ENCODE peak calls at places on chromosomes 7 and 10, in ten cellular contexts. E is MM.1S; R is Panc1; D is AG04450; A is fibroblast of lung; J is CD8-positive, alpha-beta memory T cell; V is breast epithelium; Q is DND-41; M is left ventricle myocardium inferior; B is CD8-positive, alpha-beta T cell. Y is an unnamed sample.

GRCh38 chr7:115679976-115680375 is 350.6 kb downstream of the TFEC start:
- DNase-seq in B (no peak), V (no peak), J (no peak), M (no peak), E (peak), R (peak), D (no peak), A (peak), Q (peak), Y (no peak)

GRCh38 chr7:32290015-32290414 is 200.2 kb downstream of the LSM5 start:
- DNase-seq in D (no peak), R (no peak), B (no peak), J (no peak), M (peak), A (no peak), V (no peak), Q (no peak), E (no peak), Y (no peak)

GRCh38 chr7:73879977-73880681 is 19.2 kb downstream of the TMEM270 start:
- DNase-seq in D (no peak), Q (no peak), A (peak), V (no peak), B (no peak), J (no peak), M (peak), R (no peak), E (no peak), Y (no peak)

GRCh38 chr7:9302436-9302835 is 869.0 kb downstream of the NXPH1 start:
- DNase-seq in D (no peak), J (no peak), V (no peak), M (no peak), R (no peak), A (no peak), Q (no peak), B (no peak), E (no peak), Y (no peak)

GRCh38 chr7:66682350-66683093 is 53.8 kb downstream of the KCTD7 start:
- DNase-seq in B (no peak), D (no peak), E (no peak), M (no peak), Q (no peak), J (no peak), R (no peak), A (no peak), V (no peak), Y (peak)

GRCh38 chr7:17947606-17948005 is 7.3 kb upstream of the SNX13 start:
- DNase-seq in D (no peak), Q (no peak), V (no peak), A (no peak), E (no peak), R (no peak), M (no peak), J (no peak), B (no peak), Y (no peak)

GRCh38 chr7:8290645-8291308 is 28.8 kb upstream of the ICA1 start:
- DNase-seq in A (no peak), Q (no peak), B (no peak), V (no peak), M (no peak), J (no peak), E (no peak), D (no peak), R (no peak), Y (no peak)

GRCh38 chr10:95474228-95475002 is 86.8 kb downstream of the SORBS1 start:
- DNase-seq in V (no peak), Q (no peak), M (no peak), B (no peak), J (no peak), R (no peak), D (no peak), A (peak), E (no peak), Y (no peak)

GRCh38 chr7:144513332-144513731 is 109.8 kb upstream of the NOBOX start:
- DNase-seq in D (no peak), A (peak), M (no peak), R (peak), E (peak), Q (no peak), B (no peak), V (no peak), J (no peak), Y (no peak)

GRCh38 chr10:24897326-24897926 is 55.0 kb downstream of the PRTFDC1 start:
- DNase-seq in B (no peak), J (no peak), V (no peak), D (no peak), R (no peak), Q (no peak), E (no peak), M (no peak), A (peak), Y (no peak)

GRCh38 chr10:70693619-70694286 is 21.4 kb downstream of the ADAMTS14 start:
- DNase-seq in D (peak), J (no peak), R (no peak), B (no peak), V (no peak), Q (no peak), A (peak), E (no peak), M (peak), Y (no peak)

GRCh38 chr10:71980181-71981023 is 16.2 kb downstream of the CHST3 start:
- DNase-seq in B (no peak), Q (no peak), E (no peak), A (no peak), V (peak), R (no peak), M (no peak), J (no peak), D (no peak), Y (no peak)

GRCh38 chr7:18038391-18038790 is 10.7 kb upstream of the PRPS1L1 start:
- DNase-seq in Q (no peak), V (no peak), J (no peak), D (no peak), A (peak), E (no peak), R (no peak), B (no peak), M (no peak), Y (no peak)

GRCh38 chr7:108415821-108416536 is 40.3 kb downstream of the NRCAM start:
- DNase-seq in E (peak), D (no peak), A (peak), Q (peak), V (no peak), M (no peak), J (no peak), R (no peak), B (no peak), Y (no peak)

GRCh38 chr7:117173001-117173400 is 149.9 kb downstream of the WNT2 start:
- DNase-seq in A (no peak), J (no peak), D (no peak), V (no peak), R (no peak), B (no peak), Q (no peak), M (no peak), E (no peak), Y (no peak)

GRCh38 chr7:156014201-156014600 is 201.9 kb upstream of the SHH start:
- DNase-seq in V (no peak), R (no peak), Q (no peak), J (no peak), M (no peak), B (no peak), A (no peak), D (no peak), E (peak), Y (no peak)

GRCh38 chr7:55362927-55363326 is 2.2 kb upstream of the LANCL2 start:
- DNase-seq in A (no peak), J (no peak), R (no peak), Q (no peak), D (no peak), M (no peak), B (no peak), V (no peak), E (no peak), Y (no peak)

GRCh38 chr10:43252166-43252784 is 14.6 kb downstream of the RASGEF1A start:
- DNase-seq in M (no peak), A (no peak), E (no peak), Q (no peak), B (peak), J (no peak), D (no peak), V (peak), R (no peak), Y (no peak)

GRCh38 chr7:32116436-32116835 is 46.2 kb upstream of the PDE1C start:
- DNase-seq in A (no peak), Q (no peak), E (no peak), M (no peak), B (no peak), V (no peak), J (no peak), D (no peak), R (no peak), Y (no peak)

GRCh38 chr7:150924256-150924851 is 53.8 kb downstream of the KCNH2 start:
- DNase-seq in Q (no peak), J (no peak), A (no peak), D (no peak), E (no peak), V (no peak), M (no peak), R (no peak), B (no peak), Y (no peak)

GRCh38 chr7:116167177-116167576 is 43.2 kb upstream of the TES start:
- DNase-seq in J (no peak), R (no peak), E (peak), A (no peak), M (no peak), V (no peak), D (no peak), B (no peak), Q (peak), Y (no peak)

GRCh38 chr7:45680776-45681175 is 106.6 kb downstream of the ADCY1 start:
- DNase-seq in A (no peak), M (no peak), J (no peak), Q (no peak), D (no peak), R (no peak), E (no peak), B (no peak), V (peak), Y (no peak)

GRCh38 chr10:24406809-24407483 is 198.0 kb downstream of the KIAA1217 start:
- DNase-seq in M (no peak), V (no peak), B (no peak), A (no peak), Q (no peak), J (no peak), R (no peak), D (no peak), E (no peak), Y (no peak)

GRCh38 chr7:30276203-30276900 is 8.0 kb upstream of the ZNRF2 start:
- DNase-seq in B (peak), J (peak), E (peak), D (no peak), Q (peak), A (peak), V (no peak), R (peak), M (no peak), Y (no peak)

GRCh38 chr7:81161459-81162075 is 242.7 kb upstream of the SEMA3C start:
- DNase-seq in R (no peak), J (no peak), M (no peak), Q (no peak), A (peak), B (no peak), D (peak), V (no peak), E (no peak), Y (no peak)

GRCh38 chr7:78562191-78562590 is 763.6 kb downstream of the PHTF2 start:
- DNase-seq in Q (peak), J (no peak), V (no peak), M (no peak), E (peak), D (no peak), B (no peak), A (peak), R (no peak), Y (no peak)

GRCh38 chr7:51244890-51245289 is 71.7 kb downstream of the COBL start:
- DNase-seq in A (no peak), Q (no peak), J (no peak), E (no peak), R (no peak), V (no peak), D (no peak), B (no peak), M (no peak), Y (no peak)

DNA sequence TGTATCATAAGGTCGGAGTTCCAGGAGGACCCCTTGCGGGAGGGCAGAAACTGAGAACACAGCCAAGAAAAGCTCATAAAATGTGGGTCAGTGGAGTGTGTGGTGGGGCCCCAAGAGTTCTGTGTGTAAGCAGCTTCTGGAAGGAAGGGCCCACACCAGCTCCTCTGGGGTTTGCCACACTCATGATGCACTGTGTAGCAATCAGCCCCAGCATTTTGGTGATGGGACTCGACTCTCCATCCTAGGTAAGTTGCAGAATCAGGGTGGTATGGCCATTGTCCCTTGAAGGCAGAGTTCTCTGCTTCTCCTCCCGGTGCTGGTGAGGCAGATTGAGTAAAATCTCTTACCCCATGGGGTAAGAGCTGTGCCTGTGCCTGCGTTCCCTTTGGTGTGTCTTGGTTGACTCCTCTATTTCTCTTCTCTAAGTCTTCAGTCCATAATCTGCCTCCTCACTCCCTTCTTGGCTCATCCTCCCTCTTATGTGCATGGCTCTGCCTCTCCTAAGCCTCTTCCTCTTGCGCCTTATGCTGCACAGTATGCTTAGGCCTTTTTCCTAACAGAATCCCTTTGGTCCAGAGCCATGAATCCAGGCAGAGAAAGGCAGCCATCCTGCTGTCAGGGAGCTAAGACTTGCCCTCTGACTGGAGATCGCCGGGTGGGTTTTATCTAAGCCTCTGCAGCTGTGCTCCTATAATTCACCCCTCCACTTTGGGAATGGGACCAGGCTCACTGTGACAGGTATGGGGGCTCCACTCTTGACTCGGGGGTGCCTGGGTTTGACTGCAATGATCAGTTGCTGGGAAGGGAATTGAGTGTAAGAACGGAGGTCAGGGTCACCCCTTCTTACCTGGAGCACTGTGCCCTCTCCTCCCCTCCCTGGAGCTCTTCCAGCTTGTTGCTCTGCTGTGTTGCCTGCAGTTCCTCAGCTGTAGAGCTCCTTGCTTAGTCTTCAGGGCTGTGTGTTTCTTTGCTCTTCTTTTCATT is 17.8 kb downstream of the PRSS2 start:
- DNase-seq in R (no peak), M (no peak), D (no peak), B (no peak), J (no peak), Q (peak), A (no peak), E (no peak), V (no peak), Y (no peak)
- H3K4me3 ChIP-seq in R (no peak), M (no peak), D (no peak), B (peak), J (peak), Q (peak), A (no peak), E (no peak), V (no peak), Y (peak)

GRCh38 chr10:132546567-132547420 is 9.2 kb downstream of the INPP5A start:
- DNase-seq in A (no peak), Q (peak), J (no peak), E (no peak), B (no peak), V (no peak), R (no peak), M (peak), D (no peak), Y (no peak)
- H3K27ac ChIP-seq in A (no peak), Q (peak), J (no peak), E (no peak), B (no peak), V (no peak), R (peak), M (no peak), D (no peak), Y (no peak)

DNA sequence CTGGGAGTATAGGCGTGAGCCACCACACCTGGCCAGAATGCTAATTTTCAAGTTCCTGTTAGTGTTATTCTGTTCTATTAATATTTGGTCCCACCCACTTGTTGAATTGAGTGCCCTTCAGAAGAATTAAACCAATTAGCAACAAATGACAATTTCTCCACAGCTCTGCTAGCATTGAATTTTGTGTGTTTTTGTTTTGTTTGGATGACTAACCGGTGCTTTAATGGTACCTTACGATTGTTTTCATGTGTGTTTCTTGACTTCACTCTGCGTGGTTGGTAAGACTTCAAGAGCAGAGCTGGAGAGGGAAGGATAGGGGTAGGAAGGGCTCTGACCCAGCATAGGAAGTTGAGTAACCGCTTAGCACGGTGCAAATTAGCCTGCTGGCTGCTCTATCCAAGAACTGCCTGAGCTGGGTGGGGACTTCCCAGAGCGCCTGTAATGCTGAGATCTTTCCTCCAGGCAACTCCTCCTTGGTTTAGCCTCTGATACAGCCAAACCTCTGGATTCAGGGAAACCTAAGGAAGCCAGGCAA is 4.6 kb downstream of the ARPC1B start:
- DNase-seq in B (peak), A (peak), E (peak), Q (no peak), D (peak), R (no peak), J (peak), V (no peak), M (peak), Y (peak)
- H3K4me3 ChIP-seq in B (peak), A (no peak), E (peak), Q (no peak), D (no peak), R (peak), J (peak), V (peak), M (peak), Y (peak)

GRCh38 chr7:1920886-1921285 is 250.8 kb downstream of the ELFN1 start:
- DNase-seq in V (no peak), Q (no peak), R (no peak), J (no peak), A (no peak), M (no peak), E (no peak), B (no peak), D (no peak), Y (peak)
- H3K27ac ChIP-seq in V (no peak), Q (peak), R (no peak), J (no peak), A (no peak), M (no peak), E (no peak), B (no peak), D (no peak), Y (no peak)

GRCh38 chr10:89416465-89416864 is 2.1 kb downstream of the IFIT5 start:
- DNase-seq in A (no peak), E (no peak), V (no peak), J (no peak), B (no peak), Q (no peak), R (no peak), M (no peak), D (no peak), Y (no peak)

GRCh38 chr10:89414146-89414878 is at the start of gene IFIT5:
- DNase-seq in D (no peak), V (peak), M (peak), Q (peak), R (peak), E (peak), J (peak), A (peak), B (peak), Y (peak)

GRCh38 chr10:89414879-89415821 is 782 bp downstream of the IFIT5 start:
- DNase-seq in E (peak), D (no peak), A (peak), M (peak), R (no peak), Q (peak), B (peak), J (peak), V (peak), Y (peak)

DNA sequence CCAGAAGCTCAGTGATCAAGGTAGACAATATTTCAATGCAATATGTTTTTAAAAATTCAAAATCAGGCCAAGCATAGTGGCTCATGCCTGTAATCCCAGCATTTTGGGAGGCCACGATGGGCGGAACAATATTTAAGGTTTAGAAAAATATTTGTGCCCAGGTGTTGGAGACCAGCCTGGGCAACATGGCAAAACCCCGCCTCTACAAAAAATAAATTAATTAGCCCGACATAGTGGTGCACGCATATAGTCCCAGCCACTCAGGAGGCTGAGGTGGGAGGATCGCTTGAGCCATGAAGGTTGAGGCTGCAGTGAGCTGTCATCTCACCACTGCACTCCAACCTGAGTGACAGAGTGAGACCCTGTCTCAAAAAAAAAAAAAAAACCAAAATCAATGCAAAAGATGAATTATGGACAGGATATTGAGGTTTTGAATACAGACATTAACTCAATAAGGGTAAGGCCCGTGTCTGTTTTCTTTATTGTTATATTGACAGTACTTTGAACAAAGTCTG is 913 bp upstream of the IFIT5 start:
- DNase-seq in E (no peak), A (no peak), Q (peak), J (no peak), D (no peak), R (no peak), M (no peak), V (no peak), B (no peak), Y (no peak)
- H3K4me3 ChIP-seq in E (peak), A (peak), Q (peak), J (peak), D (peak), R (no peak), M (peak), V (no peak), B (peak), Y (peak)

DNA sequence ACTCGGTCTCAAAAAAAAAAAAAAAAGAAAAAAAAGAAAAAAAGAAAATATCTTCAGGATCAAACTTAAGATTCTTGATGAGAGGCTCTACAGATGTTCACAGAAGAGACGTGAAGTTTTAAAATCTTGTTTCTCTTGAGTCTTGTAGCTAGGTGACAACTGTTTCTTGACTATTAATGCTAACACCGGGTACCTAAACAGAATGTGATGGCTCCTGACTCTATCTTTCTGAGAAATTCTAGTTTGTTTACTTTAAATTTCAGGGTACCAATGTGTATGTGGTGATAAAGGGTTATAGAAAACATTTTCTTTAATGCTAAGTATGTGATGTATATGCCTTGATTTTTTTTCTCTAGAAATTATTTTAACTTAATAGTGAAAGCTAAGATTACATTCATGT is 61.0 kb downstream of the DAGLB start:
- DNase-seq in R (no peak), B (no peak), V (no peak), A (no peak), M (no peak), E (no peak), J (no peak), D (no peak), Q (no peak), Y (no peak)
- H3K27ac ChIP-seq in R (no peak), B (no peak), V (peak), A (no peak), M (peak), E (no peak), J (no peak), D (peak), Q (no peak), Y (peak)

GRCh38 chr10:122181055-122181732 is 89.9 kb upstream of the BTBD16 start:
- DNase-seq in E (no peak), V (no peak), D (peak), J (no peak), R (no peak), M (no peak), B (no peak), A (peak), Q (no peak), Y (no peak)
- H3K4me3 ChIP-seq in E (no peak), V (no peak), D (no peak), J (no peak), R (peak), M (no peak), B (no peak), A (no peak), Q (no peak), Y (no peak)